ENCODE peak calls at places on chromosomes 16 and 17, in ten cellular contexts. D is PC-3; A is NCI-H82; P is skeletal muscle cell; J is NCI-H1105 treated with DMSO at 0.1 percent for 48 hours; S is activated effector memory CD4-positive, alpha-beta T cell treated with anti-CD3 and anti-CD28 coated beads, Interleukin-2, amount 50 U/mL, for 16 hours; R is ELF-1; C is RPMI7951; U is activated gamma-delta T cell treated with Interleukin-2 at 50 U/mL for 16 hours; G is NCI-H1092. B is an unnamed sample.
A peak's percentile ranks its signal among the peaks of the same experiment; 100 is the strongest.

GRCh38 chr17:62705781-62706597 is 78.5 kb downstream of the MRC2 start:
- DNase-seq in D (no peak), A (no peak), P (no peak), J (peak; percentile 5), S (no peak), R (peak; percentile 57), C (peak; percentile 46), U (no peak), G (no peak), B (peak; percentile 81)

GRCh38 chr17:62899349-62899748 is 66.7 kb upstream of the TANC2 start:
- DNase-seq in D (no peak), A (no peak), P (no peak), J (no peak), S (no peak), R (no peak), C (no peak), U (no peak), G (no peak), B (no peak)

GRCh38 chr17:46024590-46024989 is 25.5 kb downstream of the STH start:
- DNase-seq in D (no peak), A (no peak), P (no peak), J (no peak), S (no peak), R (no peak), C (no peak), U (no peak), G (no peak), B (no peak)

GRCh38 chr16:23836078-23836403 is 258 bp downstream of the PRKCB start:
- DNase-seq in D (no peak), A (no peak), P (no peak), J (no peak), S (no peak), R (peak; percentile 8), C (no peak), U (peak; percentile 24), G (no peak), B (no peak)

GRCh38 chr17:81160306-81160705 is 5.0 kb upstream of the PVALEF start:
- DNase-seq in D (no peak), A (no peak), P (no peak), J (no peak), S (no peak), R (no peak), C (no peak), U (no peak), G (no peak), B (no peak)

GRCh38 chr17:4634981-4635380 is 6.5 kb downstream of the ALOX15 start:
- DNase-seq in D (no peak), A (no peak), P (no peak), J (no peak), S (no peak), R (no peak), C (no peak), U (no peak), G (no peak), B (no peak)

GRCh38 chr17:79341529-79341780 is 266.8 kb downstream of the ENGASE start:
- DNase-seq in D (no peak), A (no peak), P (no peak), J (no peak), S (no peak), R (no peak), C (no peak), U (no peak), G (no peak), B (no peak)

GRCh38 chr17:50177983-50178834 is 12.4 kb downstream of the SGCA start:
- DNase-seq in D (peak; percentile 97), A (peak; percentile 83), P (peak; percentile 94), J (no peak), S (peak; percentile 77), R (peak; percentile 87), C (peak; percentile 99), U (peak; percentile 33), G (no peak), B (peak; percentile 57)

GRCh38 chr16:67375161-67375560 is 18.1 kb downstream of the TPPP3 start:
- DNase-seq in D (no peak), A (no peak), P (no peak), J (no peak), S (no peak), R (no peak), C (no peak), U (no peak), G (no peak), B (no peak)

GRCh38 chr17:75619506-75620431 is 13.5 kb upstream of the SMIM5 start:
- DNase-seq in D (peak; percentile 52), A (peak; percentile 73), P (no peak), J (peak; percentile 7), S (no peak), R (peak; percentile 80), C (peak; percentile 31), U (no peak), G (peak; percentile 6), B (no peak)

GRCh38 chr17:82931696-82932060 is 91.9 kb upstream of the ZNF750 start:
- DNase-seq in D (peak; percentile 29), A (no peak), P (peak; percentile 81), J (no peak), S (no peak), R (no peak), C (peak; percentile 65), U (no peak), G (no peak), B (peak; percentile 21)

GRCh38 chr17:57408064-57408811 is 151.9 kb downstream of the MSI2 start:
- DNase-seq in D (peak; percentile 76), A (no peak), P (no peak), J (peak; percentile 23), S (no peak), R (no peak), C (no peak), U (peak; percentile 26), G (peak; percentile 31), B (peak; percentile 19)

GRCh38 chr17:64658931-64659330 is 3.2 kb downstream of the SMURF2 start:
- DNase-seq in D (peak; percentile 75), A (no peak), P (no peak), J (no peak), S (no peak), R (no peak), C (peak; percentile 52), U (no peak), G (no peak), B (no peak)

GRCh38 chr16:66474750-66475199 is 47.7 kb downstream of the BEAN1 start:
- DNase-seq in D (peak; percentile 39), A (no peak), P (no peak), J (peak; percentile 2), S (peak; percentile 75), R (no peak), C (no peak), U (peak; percentile 65), G (peak; percentile 55), B (no peak)

GRCh38 chr17:65483438-65483837 is 78.0 kb downstream of the AXIN2 start:
- DNase-seq in D (no peak), A (no peak), P (no peak), J (no peak), S (no peak), R (no peak), C (no peak), U (no peak), G (no peak), B (no peak)

GRCh38 chr17:7217113-7217987 is 2.3 kb downstream of the DLG4 start:
- DNase-seq in D (peak; percentile 45), A (peak; percentile 91), P (no peak), J (no peak), S (no peak), R (no peak), C (peak; percentile 72), U (no peak), G (no peak), B (peak; percentile 44)

GRCh38 chr17:290626-291025 is 62.0 kb downstream of the RPH3AL start:
- DNase-seq in D (no peak), A (no peak), P (no peak), J (no peak), S (no peak), R (no peak), C (no peak), U (no peak), G (no peak), B (no peak)

GRCh38 chr16:79971237-79971572 is 370.7 kb upstream of the MAF start:
- DNase-seq in D (no peak), A (no peak), P (no peak), J (no peak), S (no peak), R (no peak), C (no peak), U (no peak), G (no peak), B (no peak)

GRCh38 chr17:9206160-9206988 is 185.1 kb downstream of the NTN1 start:
- DNase-seq in D (no peak), A (peak; percentile 81), P (no peak), J (no peak), S (no peak), R (no peak), C (no peak), U (no peak), G (no peak), B (no peak)

GRCh38 chr17:19897901-19898300 is 30.2 kb upstream of the ULK2 start:
- DNase-seq in D (peak; percentile 93), A (no peak), P (peak; percentile 40), J (no peak), S (no peak), R (no peak), C (peak; percentile 6), U (no peak), G (no peak), B (no peak)

B was measured in anterior cingulate cortex.